ENCODE peak calls at places on chromosomes 11 and 22, in nine cellular contexts. L, Y, M, X, C, P, J, E and W are unnamed samples.
A peak's percentile ranks its signal among the peaks of the same experiment; 100 is the strongest.

GRCh38 chr11:76185511-76185910 is 20.8 kb downstream of the WNT11 start:
- DNase-seq in L (no peak), Y (no peak), M (no peak), X (no peak), C (no peak), P (no peak), J (no peak), E (no peak), W (no peak)

GRCh38 chr11:88039512-88040496 is 135.4 kb downstream of the RAB38 start:
- DNase-seq in L (no peak), Y (no peak), M (no peak), X (no peak), C (no peak), P (peak; percentile 73), J (no peak), E (no peak), W (no peak)

GRCh38 chr11:116539211-116539610 is 233.6 kb downstream of the BUD13 start:
- DNase-seq in L (no peak), Y (no peak), M (no peak), X (no peak), C (no peak), P (no peak), J (no peak), E (peak; percentile 32), W (no peak)

GRCh38 chr11:132590986-132591385 is 941.3 kb downstream of the OPCML start:
- DNase-seq in L (no peak), Y (no peak), M (no peak), X (no peak), C (no peak), P (no peak), J (no peak), E (no peak), W (peak; percentile 72)

GRCh38 chr11:102283088-102283487 is 34.2 kb upstream of the BIRC3 start:
- DNase-seq in L (no peak), Y (no peak), M (no peak), X (no peak), C (no peak), P (no peak), J (no peak), E (no peak), W (no peak)

GRCh38 chr22:17994424-17995108 is 29.8 kb downstream of the MICAL3 start:
- DNase-seq in L (no peak), Y (peak; percentile 60), M (no peak), X (no peak), C (no peak), P (no peak), J (no peak), E (peak; percentile 14), W (no peak)

GRCh38 chr11:28049338-28050216 is 58.4 kb downstream of the KIF18A start:
- DNase-seq in L (no peak), Y (no peak), M (no peak), X (peak; percentile 83), C (no peak), P (no peak), J (no peak), E (no peak), W (no peak)

GRCh38 chr11:60951611-60951908 is 416 bp downstream of the SLC15A3 start:
- DNase-seq in L (no peak), Y (no peak), M (no peak), X (no peak), C (no peak), P (no peak), J (no peak), E (no peak), W (no peak)

GRCh38 chr11:65555693-65556231 is 2.4 kb downstream of the LTBP3 start:
- DNase-seq in L (no peak), Y (no peak), M (peak; percentile 62), X (peak; percentile 84), C (no peak), P (peak; percentile 43), J (no peak), E (peak; percentile 78), W (no peak)

GRCh38 chr11:34890089-34890488 is 26.1 kb downstream of the APIP start:
- DNase-seq in L (no peak), Y (no peak), M (no peak), X (peak; percentile 14), C (no peak), P (no peak), J (no peak), E (no peak), W (no peak)

GRCh38 chr11:123235117-123235686 is 40.2 kb upstream of the CLMP start:
- DNase-seq in L (peak; percentile 33), Y (peak; percentile 28), M (peak; percentile 53), X (peak; percentile 43), C (no peak), P (peak; percentile 26), J (peak; percentile 38), E (peak; percentile 86), W (peak; percentile 49)

GRCh38 chr11:495537-495931 is 11.5 kb downstream of the RNH1 start:
- DNase-seq in L (no peak), Y (no peak), M (no peak), X (no peak), C (no peak), P (no peak), J (no peak), E (no peak), W (no peak)

GRCh38 chr11:116309446-116309845 is 463.3 kb downstream of the BUD13 start:
- DNase-seq in L (no peak), Y (no peak), M (no peak), X (no peak), C (no peak), P (no peak), J (no peak), E (no peak), W (no peak)

GRCh38 chr11:27757953-27758352 is 57.7 kb upstream of the BDNF start:
- DNase-seq in L (no peak), Y (no peak), M (no peak), X (no peak), C (no peak), P (no peak), J (no peak), E (no peak), W (no peak)

GRCh38 chr22:35835998-35836691 is 118.5 kb downstream of the APOL5 start:
- DNase-seq in L (no peak), Y (no peak), M (peak; percentile 26), X (peak; percentile 75), C (peak; percentile 49), P (peak; percentile 43), J (peak; percentile 64), E (peak; percentile 76), W (no peak)

GRCh38 chr11:1339066-1339675 is 29.7 kb upstream of the TOLLIP start:
- DNase-seq in L (no peak), Y (no peak), M (no peak), X (no peak), C (no peak), P (peak; percentile 1), J (peak; percentile 29), E (no peak), W (no peak)

GRCh38 chr11:35045219-35045819 is 93.7 kb upstream of the CD44 start:
- DNase-seq in L (peak; percentile 96), Y (peak; percentile 72), M (no peak), X (no peak), C (no peak), P (peak; percentile 43), J (peak; percentile 63), E (no peak), W (no peak)

GRCh38 chr11:114059984-114060401 is 482 bp downstream of the ZBTB16 start:
- DNase-seq in L (peak; percentile 25), Y (peak; percentile 57), M (no peak), X (peak; percentile 29), C (peak; percentile 50), P (no peak), J (no peak), E (peak; percentile 77), W (no peak)

GRCh38 chr22:20267441-20268288 is 453 bp downstream of the RTN4R start:
- DNase-seq in L (no peak), Y (no peak), M (no peak), X (no peak), C (no peak), P (peak; percentile 20), J (peak; percentile 45), E (no peak), W (no peak)

GRCh38 chr11:126585388-126586302 is 230.2 kb downstream of the ST3GAL4 start:
- DNase-seq in L (no peak), Y (no peak), M (peak; percentile 51), X (peak; percentile 65), C (no peak), P (peak; percentile 92), J (peak; percentile 52), E (peak; percentile 76), W (peak; percentile 55)

GRCh38 chr11:33719587-33719986 is 16.6 kb downstream of the CD59 start:
- DNase-seq in L (no peak), Y (no peak), M (no peak), X (no peak), C (no peak), P (no peak), J (no peak), E (no peak), W (no peak)
- H3K27ac ChIP-seq in L (no peak overlapping the region), Y (no peak overlapping the region), M (no peak overlapping the region), X (peak overlapping the region; percentile 5), C (no peak overlapping the region), P (no peak overlapping the region), J (peak overlapping the region; percentile 62), E (no peak overlapping the region), W (no peak overlapping the region)

DNA sequence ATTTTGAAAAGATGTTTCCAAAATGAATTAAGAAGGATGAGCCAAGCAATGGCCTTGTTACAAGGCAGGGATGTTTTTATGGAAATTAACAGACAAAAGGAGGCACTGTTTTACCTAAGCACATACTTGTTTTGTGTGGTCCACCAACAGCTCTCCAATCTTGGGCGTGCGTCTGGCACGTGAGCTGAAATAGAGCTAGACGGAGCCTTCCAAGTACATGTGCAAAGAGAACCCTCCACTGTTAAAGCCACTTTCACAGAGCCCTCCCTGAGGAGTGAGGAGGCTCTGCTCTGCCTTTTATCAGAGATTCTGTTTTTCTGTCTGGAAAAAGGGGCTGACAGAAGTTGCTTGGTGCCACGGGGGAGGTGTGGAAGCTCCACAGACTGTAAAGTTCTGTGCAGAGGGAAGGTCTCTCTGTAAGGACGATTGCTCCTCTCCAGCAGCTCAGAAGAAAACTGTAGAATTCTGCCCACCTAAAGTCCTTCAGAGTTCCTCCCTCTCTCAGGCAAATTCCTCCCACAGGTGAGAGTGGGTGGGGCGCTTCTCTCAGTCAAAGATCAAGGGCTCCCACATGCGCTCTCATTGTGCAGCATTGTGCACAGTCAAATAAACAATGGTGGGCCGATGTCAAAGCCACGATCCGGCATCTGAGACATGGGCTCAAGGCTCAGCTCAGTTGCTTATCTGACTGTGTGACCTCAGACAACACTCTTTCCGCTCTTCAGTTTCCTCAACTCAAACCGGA is 92.6 kb upstream of the CSNK2A3 start:
- DNase-seq in L (no peak), Y (no peak), M (no peak), X (no peak), C (no peak), P (no peak), J (no peak), E (no peak), W (no peak)
- H3K27ac ChIP-seq in L (no peak overlapping the region), Y (no peak overlapping the region), M (no peak overlapping the region), X (no peak overlapping the region), C (peak overlapping the region; percentile 61), P (no peak overlapping the region), J (no peak overlapping the region), E (no peak overlapping the region), W (no peak overlapping the region)

GRCh38 chr11:12429155-12429554 is 51.8 kb downstream of the PARVA start:
- DNase-seq in L (no peak), Y (no peak), M (no peak), X (no peak), C (no peak), P (no peak), J (no peak), E (no peak), W (no peak)
- H3K27ac ChIP-seq in L (no peak overlapping the region), Y (no peak overlapping the region), M (no peak overlapping the region), X (no peak overlapping the region), C (no peak overlapping the region), P (no peak overlapping the region), J (no peak overlapping the region), E (peak overlapping the region; percentile 90), W (no peak overlapping the region)

GRCh38 chr22:22342697-22343602 is 98.4 kb downstream of the VPREB1 start:
- DNase-seq in L (peak; percentile 36), Y (peak; percentile 80), M (peak; percentile 31), X (peak; percentile 49), C (no peak), P (peak; percentile 85), J (peak; percentile 92), E (no peak), W (peak; percentile 87)
- H3K27ac ChIP-seq in L (no peak overlapping the region), Y (peak overlapping the region; percentile 37), M (no peak overlapping the region), X (no peak overlapping the region), C (no peak overlapping the region), P (no peak overlapping the region), J (no peak overlapping the region), E (no peak overlapping the region), W (no peak overlapping the region)